ENCODE peak calls at places on chromosomes 6 and 20, in four cellular contexts. One of them, this sample, is unnamed.

GRCh38 chr20:25297141-25297905 is 49.4 kb downstream of the PYGB start:
- DNase-seq in CD4-positive, alpha-beta T cell: no peak
- DNase-seq in neural crest cell: no peak
- DNase-seq in cardiac fibroblast: no peak
- DNase-seq in this sample: no peak

GRCh38 chr20:50053790-50054547 is 59.0 kb downstream of the UBE2V1 start:
- DNase-seq in CD4-positive, alpha-beta T cell: no peak
- DNase-seq in cardiac fibroblast: no peak
- DNase-seq in neural crest cell: no peak
- DNase-seq in this sample: no peak

GRCh38 chr20:13449868-13450441 is 188.8 kb downstream of the TASP1 start:
- DNase-seq in CD4-positive, alpha-beta T cell: no peak
- DNase-seq in cardiac fibroblast: peak; percentile 26
- DNase-seq in neural crest cell: no peak
- DNase-seq in this sample: no peak

GRCh38 chr6:165766457-165766856 is 103.4 kb upstream of the PDE10A start:
- DNase-seq in cardiac fibroblast: peak; percentile 82
- DNase-seq in neural crest cell: no peak
- DNase-seq in CD4-positive, alpha-beta T cell: no peak
- DNase-seq in this sample: no peak

GRCh38 chr6:82396964-82397761 is 33.5 kb downstream of the TPBG start:
- DNase-seq in CD4-positive, alpha-beta T cell: no peak
- DNase-seq in cardiac fibroblast: peak; percentile 98
- DNase-seq in neural crest cell: no peak
- DNase-seq in this sample: no peak

GRCh38 chr6:92132446-92132845 is 1286.9 kb downstream of the EPHA7 start:
- DNase-seq in cardiac fibroblast: no peak
- DNase-seq in CD4-positive, alpha-beta T cell: no peak
- DNase-seq in neural crest cell: no peak
- DNase-seq in this sample: no peak

GRCh38 chr6:30889138-30889885 is 5.0 kb downstream of the DDR1 start:
- DNase-seq in CD4-positive, alpha-beta T cell: no peak
- DNase-seq in cardiac fibroblast: no peak
- DNase-seq in neural crest cell: no peak
- DNase-seq in this sample: no peak

GRCh38 chr6:49479308-49480004 is 16.3 kb downstream of the CENPQ start:
- DNase-seq in CD4-positive, alpha-beta T cell: no peak
- DNase-seq in cardiac fibroblast: no peak
- DNase-seq in neural crest cell: no peak
- DNase-seq in this sample: no peak

GRCh38 chr6:152267967-152268845 is 369.0 kb downstream of the SYNE1 start:
- DNase-seq in CD4-positive, alpha-beta T cell: no peak
- DNase-seq in cardiac fibroblast: peak; percentile 52
- DNase-seq in neural crest cell: no peak
- DNase-seq in this sample: peak; percentile 36

GRCh38 chr6:135743476-135743875 is 108.0 kb upstream of the PDE7B start:
- DNase-seq in neural crest cell: no peak
- DNase-seq in cardiac fibroblast: no peak
- DNase-seq in CD4-positive, alpha-beta T cell: no peak
- DNase-seq in this sample: no peak
- TF ChIP-seq CTCF in neural crest cell: peak; percentile 26
- TF ChIP-seq CTCF in cardiac fibroblast: no peak
- TF ChIP-seq CTCF in CD4-positive, alpha-beta T cell: no peak
- TF ChIP-seq CTCF in this sample: peak; percentile 13

GRCh38 chr6:1481326-1481725 is 92.0 kb downstream of the FOXF2 start:
- DNase-seq in cardiac fibroblast: peak; percentile 82
- DNase-seq in CD4-positive, alpha-beta T cell: no peak
- DNase-seq in neural crest cell: no peak
- DNase-seq in this sample: no peak

GRCh38 chr6:1482381-1483166 is 93.2 kb downstream of the FOXF2 start:
- DNase-seq in cardiac fibroblast: peak; percentile 17
- DNase-seq in neural crest cell: no peak
- DNase-seq in CD4-positive, alpha-beta T cell: no peak
- DNase-seq in this sample: no peak

GRCh38 chr6:1477432-1478090 is 88.2 kb downstream of the FOXF2 start:
- DNase-seq in cardiac fibroblast: peak; percentile 80
- DNase-seq in CD4-positive, alpha-beta T cell: no peak
- DNase-seq in neural crest cell: no peak
- DNase-seq in this sample: no peak

GRCh38 chr6:1479601-1480236 is 90.3 kb downstream of the FOXF2 start:
- DNase-seq in CD4-positive, alpha-beta T cell: no peak
- DNase-seq in neural crest cell: no peak
- DNase-seq in cardiac fibroblast: no peak
- DNase-seq in this sample: no peak

DNA sequence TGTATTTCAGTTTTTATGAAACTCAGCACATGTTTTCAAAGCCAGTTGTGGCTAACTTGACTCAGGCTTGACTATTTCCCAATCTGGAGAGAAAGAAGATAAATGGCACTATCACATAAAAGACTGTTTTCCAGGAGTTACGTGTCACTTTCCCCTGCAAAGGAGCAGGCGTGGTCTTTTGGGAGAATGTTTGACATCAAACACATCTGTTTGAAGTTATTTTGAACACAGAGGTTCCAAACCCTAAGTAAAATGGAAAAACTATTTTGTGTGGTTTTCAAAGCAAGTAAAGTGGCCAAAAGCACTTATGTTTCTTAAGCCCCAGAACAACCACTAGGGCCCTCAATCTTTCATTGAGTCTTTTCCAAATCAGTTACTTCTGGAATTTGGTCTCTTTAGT is 89.7 kb downstream of the FOXF2 start:
- DNase-seq in CD4-positive, alpha-beta T cell: no peak
- DNase-seq in cardiac fibroblast: peak; percentile 58
- DNase-seq in neural crest cell: no peak
- DNase-seq in this sample: no peak
- TF ChIP-seq CTCF in CD4-positive, alpha-beta T cell: no peak
- TF ChIP-seq CTCF in cardiac fibroblast: peak; percentile 12
- TF ChIP-seq CTCF in neural crest cell: no peak
- TF ChIP-seq CTCF in this sample: no peak

GRCh38 chr20:57335392-57335791 is 5.8 kb downstream of the SPO11 start:
- DNase-seq in neural crest cell: no peak
- DNase-seq in cardiac fibroblast: no peak
- DNase-seq in CD4-positive, alpha-beta T cell: no peak
- DNase-seq in this sample: no peak
- TF ChIP-seq CTCF in neural crest cell: peak; percentile 55
- TF ChIP-seq CTCF in cardiac fibroblast: no peak
- TF ChIP-seq CTCF in CD4-positive, alpha-beta T cell: no peak
- TF ChIP-seq CTCF in this sample: no peak

GRCh38 chr20:18191336-18191735 is 53.7 kb downstream of the KAT14 start:
- DNase-seq in CD4-positive, alpha-beta T cell: no peak
- DNase-seq in cardiac fibroblast: no peak
- DNase-seq in neural crest cell: no peak
- DNase-seq in this sample: no peak

GRCh38 chr20:18187020-18187419 is 49.4 kb downstream of the KAT14 start:
- DNase-seq in neural crest cell: no peak
- DNase-seq in CD4-positive, alpha-beta T cell: no peak
- DNase-seq in cardiac fibroblast: no peak
- DNase-seq in this sample: no peak

GRCh38 chr20:18188446-18188845 is 50.8 kb downstream of the KAT14 start:
- DNase-seq in cardiac fibroblast: no peak
- DNase-seq in neural crest cell: no peak
- DNase-seq in CD4-positive, alpha-beta T cell: no peak
- DNase-seq in this sample: no peak

GRCh38 chr20:18195931-18196330 is 58.3 kb downstream of the KAT14 start:
- DNase-seq in CD4-positive, alpha-beta T cell: no peak
- DNase-seq in neural crest cell: no peak
- DNase-seq in cardiac fibroblast: no peak
- DNase-seq in this sample: no peak

GRCh38 chr20:18190466-18191233 is 53.0 kb downstream of the KAT14 start:
- DNase-seq in cardiac fibroblast: no peak
- DNase-seq in neural crest cell: no peak
- DNase-seq in CD4-positive, alpha-beta T cell: no peak
- DNase-seq in this sample: no peak
- TF ChIP-seq CTCF in cardiac fibroblast: no peak
- TF ChIP-seq CTCF in neural crest cell: no peak
- TF ChIP-seq CTCF in CD4-positive, alpha-beta T cell: no peak
- TF ChIP-seq CTCF in this sample: no peak

DNA sequence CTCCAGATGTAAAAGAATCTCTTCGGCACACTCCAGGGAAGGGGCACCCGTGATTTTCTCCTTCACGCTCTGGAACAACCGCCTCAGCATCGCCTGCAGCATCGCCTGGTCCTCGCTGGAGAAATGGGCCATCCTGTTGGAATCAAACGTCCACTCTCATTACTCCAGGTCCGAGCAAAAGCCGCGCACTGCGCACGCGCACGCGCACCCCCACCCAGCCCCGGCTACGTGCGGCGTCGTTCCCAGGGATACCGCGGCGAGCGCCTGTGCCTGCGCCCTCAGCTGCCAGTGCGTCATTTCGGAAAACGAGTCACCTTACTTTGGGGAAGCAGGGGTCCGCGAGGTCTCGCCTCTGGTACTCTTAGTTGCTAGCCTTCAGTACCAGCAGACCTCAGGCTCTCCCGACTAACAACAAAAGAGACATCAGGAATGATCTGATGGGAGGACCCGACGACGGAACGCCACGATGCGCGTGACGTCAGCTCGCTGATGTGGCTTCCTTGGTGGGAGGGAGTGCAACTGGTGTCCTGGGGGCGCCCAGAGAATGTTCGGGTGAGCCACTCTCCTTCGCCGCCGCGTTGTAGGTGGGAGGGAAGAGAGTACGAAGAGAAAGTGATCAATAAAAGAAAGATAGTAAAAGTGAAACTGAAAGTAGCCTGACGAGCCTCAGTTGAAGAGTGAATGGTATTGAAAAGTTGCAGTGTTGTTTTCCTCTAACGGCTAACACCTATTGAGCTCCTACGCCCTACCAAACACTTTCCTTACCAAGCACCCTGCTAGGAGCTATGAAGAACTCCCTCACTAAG is at the start of gene TBC1D32:
- DNase-seq in CD4-positive, alpha-beta T cell: peak; percentile 88
- DNase-seq in cardiac fibroblast: peak; percentile 94
- DNase-seq in neural crest cell: peak; percentile 87
- DNase-seq in this sample: peak; percentile 91
- TF ChIP-seq CTCF in CD4-positive, alpha-beta T cell: no peak
- TF ChIP-seq CTCF in cardiac fibroblast: no peak
- TF ChIP-seq CTCF in neural crest cell: no peak
- TF ChIP-seq CTCF in this sample: no peak

GRCh38 chr6:44073612-44074382 is 53.5 kb downstream of the MRPL14 start:
- DNase-seq in neural crest cell: peak; percentile 22
- DNase-seq in CD4-positive, alpha-beta T cell: no peak
- DNase-seq in cardiac fibroblast: no peak
- DNase-seq in this sample: peak; percentile 28
- TF ChIP-seq CTCF in neural crest cell: no peak
- TF ChIP-seq CTCF in CD4-positive, alpha-beta T cell: no peak
- TF ChIP-seq CTCF in cardiac fibroblast: no peak
- TF ChIP-seq CTCF in this sample: no peak

DNA sequence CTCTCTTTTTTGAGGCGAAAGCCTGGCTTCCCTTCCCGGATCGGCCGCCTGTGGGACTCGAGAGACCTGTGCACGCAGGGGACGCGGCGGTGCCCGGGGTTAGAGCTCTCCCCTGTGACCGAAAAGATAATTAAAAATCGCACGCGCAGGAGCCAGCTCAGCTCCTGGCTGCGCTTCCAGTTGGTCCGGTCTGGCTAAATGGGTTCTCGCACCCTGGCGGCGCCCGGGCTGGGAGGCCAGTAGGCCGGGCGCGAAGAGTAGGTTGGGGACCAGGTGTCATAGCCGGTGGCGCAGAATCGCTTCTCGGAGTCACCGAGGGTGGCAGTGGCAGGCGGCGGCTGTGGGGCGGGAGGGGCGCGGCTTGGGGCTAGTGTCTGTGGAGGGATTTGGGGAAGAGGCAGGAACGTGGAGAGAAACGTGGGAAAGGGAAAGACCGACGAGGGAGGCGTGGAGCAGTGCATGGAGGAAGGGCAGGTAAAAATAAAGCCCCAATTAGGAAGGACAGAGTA is 41.9 kb upstream of the SUPT3H start:
- DNase-seq in cardiac fibroblast: peak; percentile 63
- DNase-seq in neural crest cell: peak; percentile 27
- DNase-seq in CD4-positive, alpha-beta T cell: peak; percentile 65
- DNase-seq in this sample: peak; percentile 63
- TF ChIP-seq CTCF in cardiac fibroblast: peak; percentile 31
- TF ChIP-seq CTCF in neural crest cell: peak; percentile 57
- TF ChIP-seq CTCF in CD4-positive, alpha-beta T cell: peak; percentile 51
- TF ChIP-seq CTCF in this sample: no peak

GRCh38 chr6:42226251-42227143 is 8.8 kb upstream of the MRPS10 start:
- DNase-seq in neural crest cell: no peak
- DNase-seq in cardiac fibroblast: peak; percentile 65
- DNase-seq in CD4-positive, alpha-beta T cell: no peak
- DNase-seq in this sample: no peak
- TF ChIP-seq CTCF in neural crest cell: no peak
- TF ChIP-seq CTCF in cardiac fibroblast: no peak
- TF ChIP-seq CTCF in CD4-positive, alpha-beta T cell: no peak
- TF ChIP-seq CTCF in this sample: no peak

GRCh38 chr6:71411882-71412281 is 123.3 kb downstream of the OGFRL1 start:
- DNase-seq in cardiac fibroblast: no peak
- DNase-seq in neural crest cell: no peak
- DNase-seq in CD4-positive, alpha-beta T cell: no peak
- DNase-seq in this sample: no peak

GRCh38 chr6:71408966-71409723 is 120.5 kb downstream of the OGFRL1 start:
- DNase-seq in cardiac fibroblast: no peak
- DNase-seq in CD4-positive, alpha-beta T cell: no peak
- DNase-seq in neural crest cell: no peak
- DNase-seq in this sample: no peak

GRCh38 chr6:71410164-71410566 is 121.6 kb downstream of the OGFRL1 start:
- DNase-seq in neural crest cell: no peak
- DNase-seq in cardiac fibroblast: peak; percentile 59
- DNase-seq in CD4-positive, alpha-beta T cell: no peak
- DNase-seq in this sample: no peak

GRCh38 chr6:71412559-71412958 is 123.9 kb downstream of the OGFRL1 start:
- DNase-seq in CD4-positive, alpha-beta T cell: no peak
- DNase-seq in neural crest cell: no peak
- DNase-seq in cardiac fibroblast: no peak
- DNase-seq in this sample: peak; percentile 19

GRCh38 chr6:71410681-71411080 is 122.1 kb downstream of the OGFRL1 start:
- DNase-seq in neural crest cell: no peak
- DNase-seq in cardiac fibroblast: peak; percentile 80
- DNase-seq in CD4-positive, alpha-beta T cell: no peak
- DNase-seq in this sample: no peak
- TF ChIP-seq CTCF in neural crest cell: no peak
- TF ChIP-seq CTCF in cardiac fibroblast: no peak
- TF ChIP-seq CTCF in CD4-positive, alpha-beta T cell: no peak
- TF ChIP-seq CTCF in this sample: no peak

This sample was measured in nephron progenitor cell.